ENCODE peak calls at places on chromosomes 1 and 21, in nine cellular contexts. Y is astrocyte of the spinal cord; J is ELR; U is H9; I is NAMALWA; R is AG04450; G is stimulated activated naive CD4-positive, alpha-beta T cell; L is memory B cell; Z is aorta. P is an unnamed sample.
A peak's percentile ranks its signal among the peaks of the same experiment; 100 is the strongest.

GRCh38 chr1:85372683-85373446 is 92.1 kb downstream of the DDAH1 start:
- DNase-seq in G (no peak), J (no peak), R (peak; percentile 20), U (no peak), L (no peak), Z (no peak), I (no peak), Y (peak; percentile 42), P (no peak)

GRCh38 chr21:46362946-46363345 is 39.0 kb downstream of the PCNT start:
- DNase-seq in Z (no peak), R (no peak), U (peak; percentile 12), L (no peak), I (no peak), J (no peak), G (no peak), Y (no peak), P (no peak)

GRCh38 chr1:87955038-87955437 is 626.4 kb downstream of the LMO4 start:
- DNase-seq in L (no peak), Z (no peak), I (no peak), J (no peak), Y (no peak), R (no peak), U (no peak), G (no peak), P (no peak)

GRCh38 chr1:9792156-9793042 is 31.4 kb downstream of the CLSTN1 start:
- DNase-seq in U (peak; percentile 82), G (no peak), I (no peak), Y (peak; percentile 51), Z (no peak), R (no peak), J (peak; percentile 28), L (no peak), P (peak; percentile 45)

GRCh38 chr1:164755674-164756073 is 196.7 kb downstream of the PBX1 start:
- DNase-seq in R (no peak), U (no peak), Y (no peak), Z (no peak), L (no peak), G (no peak), I (no peak), J (no peak), P (no peak)

GRCh38 chr1:53554592-53555305 is 95.5 kb downstream of the DMRTB1 start:
- DNase-seq in L (no peak), U (no peak), Y (no peak), J (no peak), G (no peak), R (no peak), I (no peak), Z (peak; percentile 11), P (peak; percentile 5)

GRCh38 chr1:2300851-2301606 is 72.9 kb downstream of the SKI start:
- DNase-seq in Z (peak; percentile 97), J (peak; percentile 64), L (peak; percentile 92), G (peak; percentile 95), Y (no peak), I (peak; percentile 92), U (no peak), R (no peak), P (peak; percentile 71)

GRCh38 chr1:207868769-207869721 is 41.9 kb downstream of the CD34 start:
- DNase-seq in R (no peak), Z (peak; percentile 86), Y (peak; percentile 67), U (peak; percentile 75), J (peak; percentile 79), I (peak; percentile 78), G (peak; percentile 78), L (peak; percentile 82), P (peak; percentile 70)

GRCh38 chr1:237223419-237223818 is 181.4 kb downstream of the RYR2 start:
- DNase-seq in R (no peak), I (no peak), Y (no peak), U (no peak), G (no peak), Z (no peak), J (no peak), L (no peak), P (no peak)

GRCh38 chr21:29151937-29152336 is 21.5 kb downstream of the MAP3K7CL start:
- DNase-seq in J (no peak), G (no peak), L (no peak), Z (no peak), Y (no peak), U (no peak), R (no peak), I (no peak), P (no peak)

P was measured in gastrocnemius medialis.